ENCODE peak calls at places on chromosomes 5 and 9, in five cellular contexts. P is MV-4-11, Y is NCI-H1930, L is upper lobe of right lung, C is SIG-M5. K is an unnamed sample.

GRCh38 chr9:133658442-133659431 is 22.6 kb downstream of the DBH start:
- DNase-seq in P (no peak), Y (no peak), L (no peak), C (no peak), K (no peak)

GRCh38 chr9:89219637-89220036 is 41.0 kb upstream of the SHC3 start:
- DNase-seq in P (no peak), Y (no peak), L (no peak), C (no peak), K (no peak)

GRCh38 chr5:143968071-143968878 is 156.3 kb downstream of the HMHB1 start:
- DNase-seq in P (peak), Y (no peak), L (no peak), C (no peak), K (no peak)

GRCh38 chr5:175714686-175715085 is 56.8 kb downstream of the HRH2 start:
- DNase-seq in P (no peak), Y (no peak), L (peak), C (no peak), K (no peak)

GRCh38 chr5:157326440-157327023 is 60.6 kb downstream of the CYFIP2 start:
- DNase-seq in P (no peak), Y (no peak), L (no peak), C (no peak), K (no peak)

GRCh38 chr9:83544002-83544698 is 5.9 kb upstream of the FRMD3 start:
- DNase-seq in P (peak), Y (no peak), L (no peak), C (peak), K (peak)

GRCh38 chr9:130321539-130321938 is 56.0 kb downstream of the HMCN2 start:
- DNase-seq in P (no peak), Y (no peak), L (no peak), C (no peak), K (no peak)

GRCh38 chr5:149002053-149002452 is 60.8 kb downstream of the SH3TC2 start:
- DNase-seq in P (no peak), Y (no peak), L (no peak), C (no peak), K (no peak)